ENCODE peak calls at places on chromosomes 1 and 21, in eight cellular contexts. One of them, this sample, is unnamed.
A peak's percentile ranks its signal among the peaks of the same experiment; 100 is the strongest.

GRCh38 chr1:22256213-22256512 is 113.3 kb upstream of the WNT4 start:
- DNase-seq in neuronal stem cell: no peak
- DNase-seq in NCI-H226: no peak
- DNase-seq in nucleus accumbens: no peak
- DNase-seq in hepatocyte: no peak
- DNase-seq in LoVo: no peak
- DNase-seq in amniotic epithelial cell: no peak
- DNase-seq in fibroblast of mammary gland: no peak
- DNase-seq in this sample: no peak

GRCh38 chr1:53505401-53505800 is 46.2 kb downstream of the DMRTB1 start:
- DNase-seq in hepatocyte: no peak
- DNase-seq in NCI-H226: no peak
- DNase-seq in nucleus accumbens: no peak
- DNase-seq in amniotic epithelial cell: no peak
- DNase-seq in neuronal stem cell: no peak
- DNase-seq in fibroblast of mammary gland: no peak
- DNase-seq in LoVo: no peak
- DNase-seq in this sample: no peak

GRCh38 chr21:38303300-38303699 is 46.5 kb downstream of the KCNJ15 start:
- DNase-seq in NCI-H226: peak; percentile 88
- DNase-seq in amniotic epithelial cell: peak; percentile 100
- DNase-seq in LoVo: peak; percentile 41
- DNase-seq in nucleus accumbens: no peak
- DNase-seq in fibroblast of mammary gland: peak; percentile 100
- DNase-seq in neuronal stem cell: no peak
- DNase-seq in hepatocyte: peak; percentile 49
- DNase-seq in this sample: peak; percentile 58

GRCh38 chr1:110011527-110012041 is 22.8 kb upstream of the STRIP1 start:
- DNase-seq in hepatocyte: peak; percentile 68
- DNase-seq in nucleus accumbens: no peak
- DNase-seq in neuronal stem cell: no peak
- DNase-seq in amniotic epithelial cell: peak; percentile 68
- DNase-seq in LoVo: peak; percentile 24
- DNase-seq in fibroblast of mammary gland: peak; percentile 76
- DNase-seq in NCI-H226: peak; percentile 17
- DNase-seq in this sample: no peak

GRCh38 chr1:24951337-24951736 is 21.3 kb upstream of the RUNX3 start:
- DNase-seq in neuronal stem cell: no peak
- DNase-seq in amniotic epithelial cell: no peak
- DNase-seq in NCI-H226: no peak
- DNase-seq in fibroblast of mammary gland: no peak
- DNase-seq in LoVo: no peak
- DNase-seq in nucleus accumbens: no peak
- DNase-seq in hepatocyte: no peak
- DNase-seq in this sample: no peak

GRCh38 chr1:55235722-55236121 is 20.6 kb upstream of the USP24 start:
- DNase-seq in LoVo: no peak
- DNase-seq in fibroblast of mammary gland: peak; percentile 82
- DNase-seq in hepatocyte: no peak
- DNase-seq in amniotic epithelial cell: peak; percentile 85
- DNase-seq in nucleus accumbens: no peak
- DNase-seq in NCI-H226: peak; percentile 60
- DNase-seq in neuronal stem cell: no peak
- DNase-seq in this sample: no peak

GRCh38 chr1:27137022-27137542 is 17.8 kb downstream of the SLC9A1 start:
- DNase-seq in fibroblast of mammary gland: no peak
- DNase-seq in amniotic epithelial cell: no peak
- DNase-seq in hepatocyte: no peak
- DNase-seq in LoVo: no peak
- DNase-seq in nucleus accumbens: no peak
- DNase-seq in neuronal stem cell: no peak
- DNase-seq in NCI-H226: no peak
- DNase-seq in this sample: peak; percentile 65

GRCh38 chr1:227094249-227094966 is 154.3 kb downstream of the COQ8A start:
- DNase-seq in hepatocyte: peak; percentile 44
- DNase-seq in neuronal stem cell: no peak
- DNase-seq in NCI-H226: no peak
- DNase-seq in amniotic epithelial cell: no peak
- DNase-seq in nucleus accumbens: no peak
- DNase-seq in fibroblast of mammary gland: no peak
- DNase-seq in LoVo: peak; percentile 74
- DNase-seq in this sample: no peak

GRCh38 chr21:45861156-45861870 is 120.3 kb upstream of the COL6A1 start:
- DNase-seq in NCI-H226: no peak
- DNase-seq in hepatocyte: no peak
- DNase-seq in LoVo: no peak
- DNase-seq in amniotic epithelial cell: no peak
- DNase-seq in nucleus accumbens: no peak
- DNase-seq in neuronal stem cell: no peak
- DNase-seq in fibroblast of mammary gland: no peak
- DNase-seq in this sample: no peak

GRCh38 chr21:45888361-45889009 is 93.1 kb upstream of the COL6A1 start:
- DNase-seq in nucleus accumbens: no peak
- DNase-seq in fibroblast of mammary gland: no peak
- DNase-seq in neuronal stem cell: no peak
- DNase-seq in LoVo: no peak
- DNase-seq in NCI-H226: no peak
- DNase-seq in amniotic epithelial cell: no peak
- DNase-seq in hepatocyte: no peak
- DNase-seq in this sample: peak; percentile 18

GRCh38 chr1:20248954-20249612 is 41.6 kb upstream of the VWA5B1 start:
- DNase-seq in amniotic epithelial cell: no peak
- DNase-seq in neuronal stem cell: no peak
- DNase-seq in hepatocyte: no peak
- DNase-seq in nucleus accumbens: no peak
- DNase-seq in fibroblast of mammary gland: no peak
- DNase-seq in LoVo: no peak
- DNase-seq in NCI-H226: no peak
- DNase-seq in this sample: no peak

GRCh38 chr1:40820911-40821693 is 37.5 kb downstream of the KCNQ4 start:
- DNase-seq in neuronal stem cell: no peak
- DNase-seq in amniotic epithelial cell: no peak
- DNase-seq in nucleus accumbens: peak; percentile 14
- DNase-seq in LoVo: no peak
- DNase-seq in NCI-H226: no peak
- DNase-seq in hepatocyte: no peak
- DNase-seq in fibroblast of mammary gland: no peak
- DNase-seq in this sample: no peak

This sample was measured in left cardiac atrium.